ENCODE peak calls at places on chromosomes 16 and 17, in six cellular contexts. L is HS-27A, F is adrenal gland, S is NCI-H774, A is skeletal muscle cell, J is endothelial cell of umbilical vein. Q is an unnamed sample.

GRCh38 chr17:18356624-18357023 is 6.7 kb downstream of the SHMT1 start:
- DNase-seq in L (no peak), F (peak), S (no peak), A (peak), J (no peak), Q (peak)

GRCh38 chr16:61575617-61576016 is 460.6 kb downstream of the CDH8 start:
- DNase-seq in L (no peak), F (no peak), S (no peak), A (no peak), J (no peak), Q (no peak)

GRCh38 chr17:12410721-12411120 is 255.0 kb upstream of the MYOCD start:
- DNase-seq in L (no peak), F (no peak), S (no peak), A (no peak), J (no peak), Q (no peak)

GRCh38 chr17:8649157-8650118 is 18.9 kb upstream of the MYH10 start:
- DNase-seq in L (no peak), F (no peak), S (no peak), A (peak), J (no peak), Q (no peak)

GRCh38 chr16:72085002-72085401 is 8.4 kb downstream of the TXNL4B start:
- DNase-seq in L (no peak), F (no peak), S (no peak), A (no peak), J (no peak), Q (no peak)

GRCh38 chr17:76633628-76634328 is 9.8 kb downstream of the ST6GALNAC1 start:
- DNase-seq in L (no peak), F (no peak), S (no peak), A (no peak), J (no peak), Q (no peak)

GRCh38 chr17:13597723-13598347 is 3.9 kb downstream of the HS3ST3A1 start:
- DNase-seq in L (no peak), F (peak), S (peak), A (no peak), J (peak), Q (no peak)

GRCh38 chr17:7041607-7042506 is 2.0 kb downstream of the SLC16A11 start:
- DNase-seq in L (no peak), F (no peak), S (no peak), A (no peak), J (no peak), Q (no peak)

GRCh38 chr17:5537251-5537650 is 47.1 kb downstream of the NLRP1 start:
- DNase-seq in L (no peak), F (no peak), S (no peak), A (peak), J (no peak), Q (no peak)

GRCh38 chr16:23269248-23270091 is 32.6 kb upstream of the SCNN1B start:
- DNase-seq in L (no peak), F (no peak), S (no peak), A (no peak), J (no peak), Q (no peak)

GRCh38 chr17:67245694-67246397 is 850 bp upstream of the HELZ start:
- DNase-seq in L (no peak), F (peak), S (no peak), A (no peak), J (peak), Q (peak)

GRCh38 chr17:50618300-50618699 is 16.4 kb upstream of the ABCC3 start:
- DNase-seq in L (no peak), F (no peak), S (no peak), A (no peak), J (no peak), Q (no peak)

GRCh38 chr17:7997186-7997585 is 5.2 kb upstream of the GUCY2D start:
- DNase-seq in L (no peak), F (no peak), S (peak), A (no peak), J (peak), Q (no peak)

GRCh38 chr17:49337900-49338299 is 24.1 kb downstream of the ZNF652 start:
- DNase-seq in L (no peak), F (peak), S (no peak), A (no peak), J (peak), Q (no peak)

GRCh38 chr17:6753565-6753964 is 2.3 kb upstream of the XAF1 start:
- DNase-seq in L (no peak), F (no peak), S (no peak), A (no peak), J (peak), Q (no peak)

GRCh38 chr16:85555549-85556455 is 57.3 kb upstream of the GSE1 start:
- DNase-seq in L (no peak), F (peak), S (peak), A (no peak), J (no peak), Q (no peak)